ENCODE peak calls at places on chromosomes 1 and 21, in five cellular contexts. One of them, this sample, is unnamed.

GRCh38 chr21:33374080-33374873 is 28.9 kb upstream of the IFNGR2 start:
- DNase-seq in K562: no peak
- DNase-seq in esophagus muscularis mucosa: no peak
- DNase-seq in testis: peak; percentile 73
- DNase-seq in tibial nerve: peak; percentile 51
- DNase-seq in this sample: peak; percentile 55

GRCh38 chr1:3461934-3462275 is 7.4 kb downstream of the ARHGEF16 start:
- DNase-seq in esophagus muscularis mucosa: no peak
- DNase-seq in tibial nerve: no peak
- DNase-seq in K562: no peak
- DNase-seq in testis: no peak
- DNase-seq in this sample: no peak

GRCh38 chr1:207102659-207103058 is 1.4 kb upstream of the C4BPA start:
- DNase-seq in esophagus muscularis mucosa: no peak
- DNase-seq in K562: no peak
- DNase-seq in tibial nerve: no peak
- DNase-seq in testis: no peak
- DNase-seq in this sample: no peak

GRCh38 chr1:76254165-76255043 is 179.9 kb downstream of the ST6GALNAC3 start:
- DNase-seq in esophagus muscularis mucosa: no peak
- DNase-seq in tibial nerve: no peak
- DNase-seq in testis: no peak
- DNase-seq in K562: no peak
- DNase-seq in this sample: no peak

GRCh38 chr1:196650403-196650802 is 1.4 kb upstream of the CFH start:
- DNase-seq in testis: no peak
- DNase-seq in K562: no peak
- DNase-seq in tibial nerve: no peak
- DNase-seq in esophagus muscularis mucosa: no peak
- DNase-seq in this sample: no peak

GRCh38 chr21:28754127-28754611 is 238.5 kb downstream of the LTN1 start:
- DNase-seq in tibial nerve: no peak
- DNase-seq in esophagus muscularis mucosa: no peak
- DNase-seq in testis: no peak
- DNase-seq in K562: no peak
- DNase-seq in this sample: no peak

GRCh38 chr1:45569962-45570581 is 13.8 kb upstream of the NASP start:
- DNase-seq in testis: peak; percentile 75
- DNase-seq in K562: peak; percentile 68
- DNase-seq in esophagus muscularis mucosa: peak; percentile 94
- DNase-seq in tibial nerve: peak; percentile 76
- DNase-seq in this sample: peak; percentile 89

GRCh38 chr1:25567710-25568089 is 24.3 kb downstream of the LDLRAP1 start:
- DNase-seq in esophagus muscularis mucosa: no peak
- DNase-seq in tibial nerve: peak; percentile 44
- DNase-seq in testis: no peak
- DNase-seq in K562: no peak
- DNase-seq in this sample: no peak

GRCh38 chr1:201025571-201026002 is 2.1 kb upstream of the KIF21B start:
- DNase-seq in tibial nerve: no peak
- DNase-seq in testis: no peak
- DNase-seq in K562: peak; percentile 58
- DNase-seq in esophagus muscularis mucosa: no peak
- DNase-seq in this sample: no peak

GRCh38 chr1:182229451-182229850 is 162.1 kb downstream of the GLUL start:
- DNase-seq in K562: no peak
- DNase-seq in testis: no peak
- DNase-seq in esophagus muscularis mucosa: no peak
- DNase-seq in tibial nerve: no peak
- DNase-seq in this sample: no peak

GRCh38 chr1:175449306-175449705 is 256.7 kb upstream of the KIAA0040 start:
- DNase-seq in tibial nerve: no peak
- DNase-seq in esophagus muscularis mucosa: no peak
- DNase-seq in testis: no peak
- DNase-seq in K562: no peak
- DNase-seq in this sample: no peak

GRCh38 chr1:114979278-114979891 is 50.2 kb upstream of the TSHB start:
- DNase-seq in K562: peak; percentile 61
- DNase-seq in tibial nerve: peak; percentile 83
- DNase-seq in testis: peak; percentile 85
- DNase-seq in esophagus muscularis mucosa: no peak
- DNase-seq in this sample: peak; percentile 76

GRCh38 chr1:37085393-37085792 is 51.1 kb upstream of the GRIK3 start:
- DNase-seq in tibial nerve: no peak
- DNase-seq in testis: no peak
- DNase-seq in esophagus muscularis mucosa: no peak
- DNase-seq in K562: peak; percentile 63
- DNase-seq in this sample: no peak

GRCh38 chr1:4755301-4756183 is 101.1 kb downstream of the AJAP1 start:
- DNase-seq in testis: no peak
- DNase-seq in esophagus muscularis mucosa: no peak
- DNase-seq in K562: no peak
- DNase-seq in tibial nerve: no peak
- DNase-seq in this sample: no peak

GRCh38 chr1:36442337-36442736 is 7.9 kb downstream of the OSCP1 start:
- DNase-seq in K562: no peak
- DNase-seq in tibial nerve: no peak
- DNase-seq in esophagus muscularis mucosa: no peak
- DNase-seq in testis: no peak
- DNase-seq in this sample: no peak

DNA sequence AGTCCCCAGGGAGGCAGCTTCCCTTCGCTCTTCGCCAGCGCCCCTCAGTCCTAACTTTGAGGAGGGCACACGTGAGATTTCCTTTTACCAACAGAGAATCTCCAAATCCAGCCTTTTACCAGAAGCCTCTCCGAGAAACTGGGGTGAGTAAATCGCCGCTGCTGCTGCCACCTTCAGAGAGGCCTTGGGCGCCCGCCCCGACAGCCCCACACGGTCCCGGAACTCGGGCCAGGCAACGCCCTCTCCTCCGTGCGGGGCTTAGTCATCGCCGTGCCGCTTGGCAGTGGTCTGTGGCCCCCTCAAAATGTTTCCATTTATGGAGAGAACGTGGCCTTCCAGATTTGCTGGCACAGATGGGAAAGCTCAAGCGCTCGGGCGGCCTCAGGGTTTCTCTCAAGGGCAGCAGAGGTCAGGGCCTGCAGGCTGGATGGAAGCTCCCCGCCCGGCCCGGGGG is 41.4 kb upstream of the COL6A2 start:
- DNase-seq in testis: peak; percentile 74
- DNase-seq in K562: no peak
- DNase-seq in tibial nerve: peak; percentile 65
- DNase-seq in esophagus muscularis mucosa: peak; percentile 95
- DNase-seq in this sample: no peak
- TF ChIP-seq POLR2A in testis: no peak
- TF ChIP-seq POLR2A in K562: no peak
- TF ChIP-seq POLR2A in tibial nerve: no peak
- TF ChIP-seq POLR2A in esophagus muscularis mucosa: peak; percentile 42
- TF ChIP-seq POLR2A in this sample: no peak

DNA sequence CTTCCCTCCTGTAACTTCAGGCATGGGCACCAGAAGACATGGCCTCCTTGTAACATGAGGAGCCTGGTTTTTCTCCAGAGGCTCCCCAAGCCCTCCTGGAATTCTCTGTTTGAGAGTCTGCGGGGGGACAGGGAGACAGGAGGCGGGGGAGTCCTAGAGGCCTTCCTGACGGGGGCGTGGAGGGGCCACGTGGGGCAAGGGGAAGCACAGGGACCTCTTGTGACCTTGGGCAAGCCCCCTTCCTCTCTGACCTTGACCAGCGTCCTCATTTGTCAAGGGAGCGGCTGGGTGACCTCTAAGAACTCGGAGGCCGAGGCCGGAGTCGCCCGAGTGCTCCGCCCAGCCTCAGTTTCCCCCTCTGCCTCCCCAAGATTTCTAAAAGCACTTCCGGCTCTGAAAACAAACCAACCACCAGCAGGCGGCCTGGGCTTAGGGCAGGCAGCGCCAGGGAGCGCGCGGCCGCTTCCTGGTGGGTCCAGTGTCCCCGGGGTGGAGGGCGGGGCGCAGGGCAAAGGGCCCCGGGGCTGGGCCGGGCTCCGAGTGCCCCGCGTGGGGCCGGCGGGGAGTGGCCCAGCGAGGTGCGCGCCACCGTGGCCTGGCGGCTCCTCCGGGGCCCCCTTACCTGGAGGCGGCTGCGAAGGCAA is 361 bp downstream of the TMCO4 start:
- DNase-seq in testis: peak; percentile 53
- DNase-seq in esophagus muscularis mucosa: no peak
- DNase-seq in K562: peak; percentile 85
- DNase-seq in tibial nerve: peak; percentile 27
- DNase-seq in this sample: peak; percentile 43
- TF ChIP-seq POLR2A in testis: no peak
- TF ChIP-seq POLR2A in esophagus muscularis mucosa: no peak
- TF ChIP-seq POLR2A in K562: no peak
- TF ChIP-seq POLR2A in tibial nerve: no peak
- TF ChIP-seq POLR2A in this sample: peak; percentile 20

GRCh38 chr1:193190096-193190744 is 3.8 kb upstream of the B3GALT2 start:
- DNase-seq in esophagus muscularis mucosa: no peak
- DNase-seq in K562: no peak
- DNase-seq in testis: no peak
- DNase-seq in tibial nerve: no peak
- DNase-seq in this sample: no peak
- TF ChIP-seq POLR2A in esophagus muscularis mucosa: no peak
- TF ChIP-seq POLR2A in K562: no peak
- TF ChIP-seq POLR2A in testis: no peak
- TF ChIP-seq POLR2A in tibial nerve: no peak
- TF ChIP-seq POLR2A in this sample: no peak

GRCh38 chr1:119647734-119648619 is at the start of gene ZNF697:
- DNase-seq in testis: peak; percentile 98
- DNase-seq in tibial nerve: peak; percentile 95
- DNase-seq in esophagus muscularis mucosa: peak; percentile 97
- DNase-seq in K562: peak; percentile 89
- DNase-seq in this sample: peak; percentile 80
- TF ChIP-seq POLR2A in testis: no peak
- TF ChIP-seq POLR2A in tibial nerve: peak; percentile 74
- TF ChIP-seq POLR2A in esophagus muscularis mucosa: peak; percentile 47
- TF ChIP-seq POLR2A in K562: peak; percentile 83
- TF ChIP-seq POLR2A in this sample: peak; percentile 25

GRCh38 chr1:116096013-116096618 is 15.1 kb upstream of the MAB21L3 start:
- DNase-seq in tibial nerve: no peak
- DNase-seq in K562: no peak
- DNase-seq in testis: no peak
- DNase-seq in esophagus muscularis mucosa: no peak
- DNase-seq in this sample: no peak

GRCh38 chr1:116099379-116099778 is 11.8 kb upstream of the MAB21L3 start:
- DNase-seq in esophagus muscularis mucosa: no peak
- DNase-seq in testis: no peak
- DNase-seq in tibial nerve: no peak
- DNase-seq in K562: no peak
- DNase-seq in this sample: no peak

GRCh38 chr1:116095027-116095426 is 16.2 kb upstream of the MAB21L3 start:
- DNase-seq in tibial nerve: no peak
- DNase-seq in K562: no peak
- DNase-seq in testis: no peak
- DNase-seq in esophagus muscularis mucosa: no peak
- DNase-seq in this sample: no peak

GRCh38 chr1:116092752-116093489 is 18.3 kb upstream of the MAB21L3 start:
- DNase-seq in tibial nerve: no peak
- DNase-seq in testis: no peak
- DNase-seq in esophagus muscularis mucosa: no peak
- DNase-seq in K562: no peak
- DNase-seq in this sample: peak; percentile 18

DNA sequence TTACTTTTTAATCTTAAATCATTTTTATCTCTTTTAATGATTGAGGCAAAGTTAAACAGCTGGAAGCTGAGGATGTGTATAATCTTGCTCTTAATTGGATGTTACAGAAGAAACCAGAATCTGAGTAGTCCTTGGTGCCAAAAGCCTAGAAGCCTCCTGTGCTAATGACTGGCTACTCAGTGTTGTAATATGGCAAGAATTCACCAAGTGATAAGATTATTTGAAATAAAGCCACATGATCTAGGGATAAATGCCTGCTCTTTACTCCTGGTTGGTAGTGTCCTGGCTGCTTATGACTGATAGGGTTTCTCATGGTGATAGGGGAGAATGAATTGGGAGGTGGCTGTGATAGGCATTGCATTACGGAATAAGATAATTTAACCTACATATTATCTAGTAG is 13.6 kb upstream of the MAB21L3 start:
- DNase-seq in testis: no peak
- DNase-seq in K562: no peak
- DNase-seq in esophagus muscularis mucosa: no peak
- DNase-seq in tibial nerve: no peak
- DNase-seq in this sample: peak; percentile 82
- TF ChIP-seq POLR2A in testis: no peak
- TF ChIP-seq POLR2A in K562: no peak
- TF ChIP-seq POLR2A in esophagus muscularis mucosa: no peak
- TF ChIP-seq POLR2A in tibial nerve: no peak
- TF ChIP-seq POLR2A in this sample: no peak

DNA sequence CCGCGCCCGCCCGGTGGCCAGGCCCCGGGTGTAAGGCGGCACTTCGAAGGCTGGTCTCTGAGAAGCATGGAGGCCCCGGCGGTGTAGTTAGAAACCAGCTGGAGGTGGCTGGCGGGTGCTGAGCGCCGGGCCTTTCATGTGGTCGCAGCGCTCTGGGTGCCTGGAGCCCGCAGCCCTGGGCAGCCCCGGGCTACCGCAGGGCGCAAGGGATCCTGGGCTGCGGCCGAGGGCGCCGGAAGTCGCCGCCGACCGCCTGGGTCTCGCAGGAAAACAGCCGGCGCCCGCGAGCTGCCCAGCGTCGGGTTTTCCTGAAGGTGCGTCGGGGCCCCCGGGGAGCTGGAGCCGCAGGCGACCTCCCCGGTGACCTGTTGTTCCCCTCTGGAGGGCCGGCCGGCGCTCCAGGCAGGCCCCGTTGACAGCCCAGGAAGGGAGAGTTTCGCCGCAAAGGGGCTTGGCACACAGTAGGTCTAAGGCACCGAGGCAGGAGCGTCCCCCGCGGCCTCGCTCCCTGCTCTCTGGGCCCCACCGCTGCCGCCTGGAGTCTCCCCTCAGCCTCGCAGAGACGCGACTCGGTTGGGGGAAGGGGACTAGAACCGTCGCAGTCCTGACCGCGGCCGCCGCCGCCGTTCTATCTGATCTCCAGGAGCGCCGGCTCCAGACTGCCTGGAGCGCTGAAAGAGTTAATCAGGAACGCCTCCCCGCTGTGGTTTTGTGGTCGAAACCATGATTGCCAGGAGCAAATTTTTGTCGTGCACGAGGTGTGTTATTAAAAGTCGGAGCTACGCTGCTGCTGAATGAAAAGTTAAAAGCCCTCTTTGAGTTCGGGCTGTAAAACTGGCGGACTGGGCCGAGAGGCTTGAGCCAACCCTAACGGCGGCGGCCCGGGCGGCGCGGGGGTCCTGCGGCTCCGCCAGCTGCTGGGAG is 2.8 kb downstream of the GRHL3 start:
- DNase-seq in esophagus muscularis mucosa: no peak
- DNase-seq in K562: peak; percentile 83
- DNase-seq in testis: peak; percentile 56
- DNase-seq in tibial nerve: no peak
- DNase-seq in this sample: peak; percentile 48
- TF ChIP-seq POLR2A in esophagus muscularis mucosa: no peak
- TF ChIP-seq POLR2A in K562: no peak
- TF ChIP-seq POLR2A in testis: no peak
- TF ChIP-seq POLR2A in tibial nerve: no peak
- TF ChIP-seq POLR2A in this sample: no peak

GRCh38 chr21:37257967-37258877 is 8.9 kb downstream of the VPS26C start:
- DNase-seq in testis: peak; percentile 71
- DNase-seq in K562: no peak
- DNase-seq in esophagus muscularis mucosa: peak; percentile 92
- DNase-seq in tibial nerve: no peak
- DNase-seq in this sample: peak; percentile 82
- TF ChIP-seq POLR2A in testis: no peak
- TF ChIP-seq POLR2A in K562: no peak
- TF ChIP-seq POLR2A in esophagus muscularis mucosa: no peak
- TF ChIP-seq POLR2A in tibial nerve: no peak
- TF ChIP-seq POLR2A in this sample: peak; percentile 73

GRCh38 chr1:181091322-181092040 is 3.0 kb downstream of the IER5 start:
- DNase-seq in K562: no peak
- DNase-seq in esophagus muscularis mucosa: no peak
- DNase-seq in tibial nerve: no peak
- DNase-seq in testis: no peak
- DNase-seq in this sample: no peak
- TF ChIP-seq POLR2A in K562: peak; percentile 20
- TF ChIP-seq POLR2A in esophagus muscularis mucosa: no peak
- TF ChIP-seq POLR2A in tibial nerve: no peak
- TF ChIP-seq POLR2A in testis: no peak
- TF ChIP-seq POLR2A in this sample: no peak